ENCODE peak calls at places on chromosomes 3 and 15, in seven cellular contexts. H, Z, Y, E, G, S and K are unnamed samples.

GRCh38 chr15:82040862-82041261 is 5.0 kb downstream of the MEX3B start:
- DNase-seq in H (no peak), Z (no peak), Y (no peak), E (no peak), G (no peak), S (no peak), K (no peak)

GRCh38 chr3:195030791-195031321 is 240.1 kb downstream of the XXYLT1 start:
- DNase-seq in H (no peak), Z (no peak), Y (no peak), E (peak; percentile 91), G (no peak), S (peak; percentile 13), K (no peak)

GRCh38 chr3:12478326-12478725 is 6.0 kb upstream of the TSEN2 start:
- DNase-seq in H (no peak), Z (no peak), Y (no peak), E (no peak), G (no peak), S (no peak), K (no peak)

GRCh38 chr3:131348911-131349310 is 32.7 kb upstream of the NUDT16 start:
- DNase-seq in H (no peak), Z (no peak), Y (no peak), E (no peak), G (no peak), S (no peak), K (no peak)

GRCh38 chr3:18135083-18135814 is 289.9 kb downstream of the SATB1 start:
- DNase-seq in H (no peak), Z (no peak), Y (no peak), E (no peak), G (no peak), S (peak; percentile 39), K (no peak)

GRCh38 chr15:45133561-45133920 is 3.7 kb downstream of the DUOX1 start:
- DNase-seq in H (no peak), Z (no peak), Y (no peak), E (no peak), G (peak; percentile 19), S (no peak), K (no peak)

GRCh38 chr3:52331906-52332305 is 15.8 kb downstream of the DNAH1 start:
- DNase-seq in H (no peak), Z (no peak), Y (no peak), E (no peak), G (peak; percentile 52), S (no peak), K (no peak)

GRCh38 chr15:71434774-71435173 is 319.5 kb downstream of the THSD4 start:
- DNase-seq in H (no peak), Z (no peak), Y (no peak), E (no peak), G (no peak), S (peak; percentile 45), K (no peak)

GRCh38 chr15:80599359-80599758 is 95.8 kb upstream of the ABHD17C start:
- DNase-seq in H (no peak), Z (no peak), Y (no peak), E (no peak), G (no peak), S (peak; percentile 82), K (no peak)

GRCh38 chr3:80733522-80734176 is 965.9 kb upstream of the ROBO1 start:
- DNase-seq in H (no peak), Z (no peak), Y (no peak), E (no peak), G (no peak), S (peak; percentile 85), K (no peak)

GRCh38 chr3:173747427-173747826 is 349.9 kb downstream of the NLGN1 start:
- DNase-seq in H (no peak), Z (no peak), Y (no peak), E (no peak), G (no peak), S (peak; percentile 63), K (no peak)

GRCh38 chr15:92599394-92599970 is 56.1 kb downstream of the FAM174B start:
- DNase-seq in H (no peak), Z (no peak), Y (no peak), E (no peak), G (no peak), S (peak; percentile 75), K (no peak)

GRCh38 chr3:112136959-112137693 is 4.1 kb upstream of the GCSAM start:
- DNase-seq in H (no peak), Z (no peak), Y (no peak), E (no peak), G (no peak), S (peak; percentile 28), K (peak; percentile 50)

GRCh38 chr15:79593119-79593869 is 161.2 kb downstream of the MINAR1 start:
- DNase-seq in H (no peak), Z (no peak), Y (no peak), E (no peak), G (no peak), S (peak; percentile 11), K (no peak)

DNA sequence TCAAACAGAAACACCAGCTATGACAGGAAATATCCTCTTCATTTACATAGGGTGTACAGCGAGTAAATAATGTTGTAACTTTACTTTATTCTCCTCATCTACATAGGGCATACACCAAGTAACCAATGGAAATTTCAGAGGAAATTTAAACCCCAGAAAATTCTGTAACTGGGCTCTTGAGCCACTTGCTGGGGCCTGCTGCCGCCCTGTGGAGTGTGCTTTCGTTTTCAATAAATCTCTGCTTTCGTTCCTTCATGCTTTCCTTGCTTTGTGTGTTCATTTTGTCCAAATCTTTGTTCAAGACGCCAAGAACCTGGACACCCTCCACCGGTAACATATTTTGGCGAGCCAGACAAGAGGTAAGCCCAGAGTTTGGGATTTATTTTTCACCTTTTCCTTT is 990.4 kb upstream of the CADM2 start:
- DNase-seq in H (no peak), Z (no peak), Y (no peak), E (no peak), G (no peak), S (no peak), K (no peak)
- TF ChIP-seq CTCF in H (no peak), Z (no peak), Y (no peak), E (peak; percentile 42), G (no peak), S (no peak), K (no peak)

GRCh38 chr3:147269907-147270306 is 136.4 kb downstream of the ZIC4 start:
- DNase-seq in H (no peak), Z (no peak), Y (no peak), E (no peak), G (no peak), S (no peak), K (no peak)
- TF ChIP-seq CTCF in H (no peak), Z (no peak), Y (no peak), E (no peak), G (no peak), S (no peak), K (no peak)

GRCh38 chr15:33310481-33311311 is at the start of gene RYR3:
- DNase-seq in H (no peak), Z (peak; percentile 15), Y (no peak), E (no peak), G (peak; percentile 72), S (peak; percentile 60), K (peak; percentile 26)
- TF ChIP-seq CTCF in H (no peak), Z (no peak), Y (no peak), E (no peak), G (no peak), S (no peak), K (no peak)

DNA sequence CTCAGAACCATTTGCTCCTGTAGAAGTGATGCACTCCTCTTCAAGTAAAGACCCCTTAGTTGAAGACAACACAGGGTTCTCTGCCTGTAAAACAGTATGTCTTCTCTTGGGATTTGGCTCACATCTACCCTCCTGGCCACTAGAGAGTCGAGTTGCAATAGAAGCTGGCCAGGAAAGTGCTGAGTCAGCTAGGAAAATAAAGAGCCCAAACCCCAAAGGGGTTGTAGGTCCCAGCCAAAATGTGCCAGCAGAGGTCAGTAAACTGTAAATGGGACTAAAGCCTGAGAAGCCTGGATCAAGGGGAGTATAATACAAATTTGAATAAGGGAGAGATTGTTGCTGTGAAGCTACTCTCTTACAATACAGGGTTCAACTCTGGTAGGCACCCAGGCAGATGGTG is 37.2 kb upstream of the THBS1 start:
- DNase-seq in H (no peak), Z (no peak), Y (no peak), E (no peak), G (no peak), S (no peak), K (no peak)
- TF ChIP-seq CTCF in H (no peak), Z (no peak), Y (no peak), E (no peak), G (no peak), S (no peak), K (no peak)